ENCODE peak calls at places on chromosomes 12 and 14, in four cellular contexts. O is dorsolateral prefrontal cortex; T is cardiac muscle cell; U is CD8-positive, alpha-beta T cell. A is an unnamed sample.

GRCh38 chr12:29317556-29318363 is 63.2 kb downstream of the ERGIC2 start:
- DNase-seq in O (peak), U (peak), T (peak), A (no peak)

GRCh38 chr12:18468521-18469075 is 207.3 kb downstream of the PIK3C2G start:
- DNase-seq in O (no peak), T (no peak), U (no peak), A (no peak)

GRCh38 chr14:66634876-66635275 is 126.9 kb downstream of the GPHN start:
- DNase-seq in T (peak), O (no peak), U (no peak), A (no peak)

GRCh38 chr14:100537701-100538565 is 49.3 kb downstream of the BEGAIN start:
- DNase-seq in U (no peak), T (no peak), O (peak), A (peak)

GRCh38 chr14:91140672-91141071 is 26.8 kb downstream of the DGLUCY start:
- DNase-seq in O (no peak), U (no peak), T (peak), A (no peak)

GRCh38 chr14:47389520-47389919 is 285.9 kb downstream of the MDGA2 start:
- DNase-seq in O (no peak), T (peak), U (no peak), A (no peak)

GRCh38 chr12:52645982-52646381 is 6.0 kb downstream of the KRT2 start:
- DNase-seq in T (no peak), U (no peak), O (no peak), A (peak)

GRCh38 chr14:104287301-104288009 is 149.1 kb downstream of the KIF26A start:
- DNase-seq in U (no peak), O (peak), T (no peak), A (no peak)

GRCh38 chr12:132576701-132577100 is 33.7 kb downstream of the LRCOL1 start:
- DNase-seq in T (no peak), U (no peak), O (no peak), A (no peak)

GRCh38 chr12:95788637-95789036 is 1.9 kb downstream of the NTN4 start:
- DNase-seq in U (no peak), O (no peak), T (no peak), A (no peak)

GRCh38 chr12:63038361-63039100 is 103.6 kb upstream of the PPM1H start:
- DNase-seq in U (no peak), T (no peak), O (no peak), A (no peak)

GRCh38 chr12:60172266-60172665 is 576.4 kb downstream of the SLC16A7 start:
- DNase-seq in U (no peak), T (no peak), O (no peak), A (no peak)

GRCh38 chr12:105453306-105453705 is 122.8 kb downstream of the C12orf75 start:
- DNase-seq in O (no peak), U (no peak), T (no peak), A (no peak)

GRCh38 chr14:100176811-100177327 is 17.4 kb upstream of the DEGS2 start:
- DNase-seq in T (no peak), U (no peak), O (no peak), A (no peak)

GRCh38 chr12:30880061-30880460 is 46.5 kb upstream of the TSPAN11 start:
- DNase-seq in O (no peak), T (peak), U (no peak), A (no peak)

GRCh38 chr12:120015313-120015712 is 26.3 kb downstream of the BICDL1 start:
- DNase-seq in O (no peak), U (peak), T (no peak), A (no peak)

GRCh38 chr14:23562822-23563472 is 4.6 kb downstream of the AP1G2 start:
- DNase-seq in T (peak), O (no peak), U (peak), A (no peak)

GRCh38 chr12:80659512-80660094 is 47.8 kb upstream of the MYF6 start:
- DNase-seq in O (no peak), T (no peak), U (no peak), A (no peak)

GRCh38 chr12:124738636-124739467 is 124.8 kb downstream of the SCARB1 start:
- DNase-seq in U (no peak), T (no peak), O (no peak), A (no peak)

GRCh38 chr14:60723218-60724079 is 702 bp downstream of the SIX4 start:
- DNase-seq in U (peak), O (no peak), T (peak), A (peak)

GRCh38 chr14:28766505-28767238 is at the start of gene FOXG1:
- DNase-seq in O (peak), T (peak), U (no peak), A (no peak)

GRCh38 chr14:80316426-80316825 is 105.1 kb upstream of the DIO2 start:
- DNase-seq in U (no peak), O (no peak), T (no peak), A (no peak)

GRCh38 chr14:89276424-89276975 is 140.5 kb downstream of the FOXN3 start:
- DNase-seq in T (no peak), O (no peak), U (no peak), A (no peak)

GRCh38 chr14:88802596-88802995 is 9.8 kb upstream of the EML5 start:
- DNase-seq in O (no peak), U (no peak), T (no peak), A (no peak)

GRCh38 chr14:20376071-20376588 is 32.7 kb downstream of the PARP2 start:
- DNase-seq in U (no peak), T (no peak), O (no peak), A (no peak)

GRCh38 chr12:49019435-49020317 is 1.1 kb upstream of the PRKAG1 start:
- DNase-seq in T (peak), O (no peak), U (peak), A (no peak)

GRCh38 chr12:20101046-20101445 is 267.3 kb upstream of the PDE3A start:
- DNase-seq in O (no peak), U (no peak), T (no peak), A (no peak)

GRCh38 chr12:20099395-20099976 is 268.9 kb upstream of the PDE3A start:
- DNase-seq in U (no peak), O (no peak), T (no peak), A (no peak)

GRCh38 chr12:20096430-20096829 is 271.9 kb upstream of the PDE3A start:
- DNase-seq in T (no peak), U (no peak), O (no peak), A (no peak)

GRCh38 chr12:20097561-20097960 is 270.8 kb upstream of the PDE3A start:
- DNase-seq in U (no peak), T (no peak), O (no peak), A (no peak)
- TF ChIP-seq CTCF in U (no peak), T (no peak), O (no peak), A (no peak)

DNA sequence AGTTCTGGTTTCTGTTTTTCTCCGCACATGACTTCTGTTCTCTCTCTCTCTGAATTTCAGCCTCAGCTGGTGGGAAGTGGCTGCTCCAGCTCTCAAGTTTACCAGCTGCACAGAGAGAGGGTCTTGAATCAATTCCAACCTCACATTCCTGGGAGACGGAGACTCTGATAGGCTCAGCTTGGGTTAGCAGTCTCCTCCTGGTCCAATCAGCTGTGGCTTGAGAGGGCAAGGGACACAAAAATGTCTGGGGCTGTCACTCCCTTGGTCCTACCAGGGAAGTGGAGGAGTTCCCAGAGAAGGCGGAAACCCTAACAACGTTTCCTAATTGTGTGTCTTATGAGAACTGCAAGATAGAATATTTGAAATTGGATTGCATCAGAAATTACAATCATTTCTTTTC is 7.1 kb downstream of the CCDC63 start:
- DNase-seq in U (no peak), T (peak), O (no peak), A (no peak)
- TF ChIP-seq CTCF in U (no peak), T (no peak), O (no peak), A (no peak)

GRCh38 chr12:84355561-84355960 is 557.0 kb downstream of the SLC6A15 start:
- DNase-seq in O (no peak), T (no peak), U (no peak), A (no peak)
- TF ChIP-seq CTCF in O (no peak), T (no peak), U (no peak), A (no peak)

DNA sequence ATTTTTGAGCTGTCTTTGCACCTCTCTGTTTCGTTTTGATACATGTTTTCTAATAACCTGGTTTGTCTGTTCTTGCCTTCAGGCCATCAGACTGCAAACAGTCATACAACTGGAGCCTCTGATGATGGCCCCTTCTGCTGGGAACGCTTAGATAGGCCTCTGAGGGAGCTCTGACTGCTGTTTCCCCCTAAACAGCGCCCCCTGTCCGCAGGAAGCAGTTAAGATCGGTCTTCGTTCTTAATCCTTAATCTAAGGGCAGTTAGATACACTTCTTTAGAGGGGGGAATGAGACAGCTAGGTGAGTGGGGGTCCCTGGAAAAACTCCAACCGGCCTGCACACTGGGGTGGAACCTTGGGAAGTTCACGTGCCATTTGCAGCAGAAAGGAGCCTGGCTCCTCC is 1338.8 kb upstream of the SEL1L start:
- DNase-seq in O (no peak), U (no peak), T (no peak), A (no peak)
- TF ChIP-seq CTCF in O (no peak), U (no peak), T (peak), A (peak)

GRCh38 chr12:100743060-100743459 is 51.5 kb upstream of the ANO4 start:
- DNase-seq in U (no peak), T (no peak), O (no peak), A (no peak)

GRCh38 chr12:100745378-100746071 is 49.1 kb upstream of the ANO4 start:
- DNase-seq in U (no peak), T (no peak), O (no peak), A (no peak)

GRCh38 chr12:100738086-100738485 is 56.5 kb upstream of the ANO4 start:
- DNase-seq in O (no peak), T (no peak), U (no peak), A (no peak)

GRCh38 chr12:100737168-100737567 is 57.4 kb upstream of the ANO4 start:
- DNase-seq in O (no peak), T (no peak), U (no peak), A (no peak)

GRCh38 chr12:100741084-100741711 is 53.4 kb upstream of the ANO4 start:
- DNase-seq in T (peak), U (no peak), O (no peak), A (no peak)
- TF ChIP-seq CTCF in T (peak), U (peak), O (peak), A (peak)

GRCh38 chr12:115394498-115395220 is 710.7 kb upstream of the TBX3 start:
- DNase-seq in T (no peak), U (no peak), O (no peak), A (no peak)

GRCh38 chr12:115402443-115403170 is 718.6 kb upstream of the TBX3 start:
- DNase-seq in T (no peak), O (no peak), U (no peak), A (no peak)

GRCh38 chr12:115396567-115396966 is 712.6 kb upstream of the TBX3 start:
- DNase-seq in O (no peak), T (no peak), U (no peak), A (no peak)

GRCh38 chr12:115400011-115400410 is 716.0 kb upstream of the TBX3 start:
- DNase-seq in U (no peak), O (no peak), T (no peak), A (no peak)

DNA sequence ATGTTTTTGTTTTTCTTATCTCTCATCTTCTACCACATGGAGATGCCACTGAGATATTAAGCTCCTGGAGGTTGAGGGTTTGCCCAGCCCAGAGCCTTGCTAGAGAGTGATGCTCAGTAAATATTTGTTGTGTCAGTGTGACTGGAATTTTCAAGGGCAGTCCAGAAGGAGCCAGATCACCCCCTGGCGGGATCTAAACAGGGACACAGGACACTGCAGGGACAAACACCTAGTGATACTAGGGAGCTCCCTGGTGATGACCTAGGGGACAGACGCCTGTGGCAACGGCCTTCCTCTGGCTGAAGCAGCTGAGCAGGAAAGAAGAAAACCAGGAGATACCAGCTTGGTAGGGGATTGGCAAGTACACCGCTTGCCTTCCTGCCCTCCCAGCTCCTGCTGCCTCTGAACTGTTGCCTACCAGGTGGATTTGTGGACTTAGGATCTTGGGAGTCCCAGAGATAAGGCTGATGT is 714.4 kb upstream of the TBX3 start:
- DNase-seq in O (no peak), U (no peak), T (peak), A (no peak)
- TF ChIP-seq CTCF in O (no peak), U (no peak), T (no peak), A (no peak)

GRCh38 chr12:127893875-127894635 is 372.9 kb upstream of the TMEM132C start:
- DNase-seq in O (no peak), T (peak), U (no peak), A (no peak)
- TF ChIP-seq CTCF in O (peak), T (no peak), U (no peak), A (peak)

DNA sequence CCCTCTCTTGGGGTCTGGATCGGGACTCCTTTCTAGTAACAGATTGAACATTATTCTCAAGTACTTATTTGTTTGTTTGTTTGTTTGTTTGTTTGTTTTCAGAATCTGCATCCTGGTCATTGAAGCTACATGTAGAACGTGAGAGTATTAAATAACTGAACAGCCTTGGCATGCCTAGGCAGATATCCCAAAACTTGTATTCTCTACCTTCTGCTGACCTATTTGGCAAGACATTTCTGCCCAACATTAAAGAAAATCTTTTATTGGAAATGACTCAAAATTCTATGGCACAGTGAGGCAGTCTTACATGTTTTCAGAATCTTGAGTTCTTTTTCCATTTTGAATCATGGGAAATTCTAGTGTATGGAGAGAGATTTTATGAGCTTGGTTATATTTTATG is 165.1 kb upstream of the CNOT2 start:
- DNase-seq in O (no peak), U (no peak), T (no peak), A (no peak)
- TF ChIP-seq CTCF in O (no peak), U (no peak), T (no peak), A (no peak)